ENCODE peak calls at places on chromosome 17, in eight cellular contexts. Z, S, J, Y, I, B, M and E are unnamed samples.

GRCh38 chr17:7280519-7281073 is 922 bp upstream of the SLC2A4 start:
- DNase-seq in Z (peak; percentile 80), J (peak; percentile 70), S (peak; percentile 72), M (peak; percentile 65), I (peak; percentile 72), Y (peak; percentile 76), B (peak; percentile 91), E (peak; percentile 87)

GRCh38 chr17:80749611-80750010 is 205.0 kb downstream of the RPTOR start:
- DNase-seq in B (no peak), Y (no peak), S (no peak), M (no peak), I (no peak), Z (no peak), J (no peak), E (no peak)

GRCh38 chr17:17933775-17934174 is 38.4 kb downstream of the TOM1L2 start:
- DNase-seq in J (no peak), B (no peak), S (no peak), M (no peak), Y (no peak), Z (no peak), I (no peak), E (no peak)

GRCh38 chr17:65633146-65633881 is 71.9 kb upstream of the AXIN2 start:
- DNase-seq in Y (no peak), I (no peak), M (no peak), S (no peak), B (no peak), Z (no peak), J (no peak), E (no peak)

GRCh38 chr17:50028207-50029120 is 27.4 kb upstream of the ITGA3 start:
- DNase-seq in Z (no peak), M (no peak), S (no peak), J (no peak), Y (no peak), B (peak; percentile 79), I (peak; percentile 61), E (no peak)

GRCh38 chr17:62718420-62718819 is 89.7 kb downstream of the MARCHF10 start:
- DNase-seq in Y (no peak), B (no peak), Z (no peak), M (no peak), S (no peak), J (peak; percentile 92), I (peak; percentile 56), E (no peak)

GRCh38 chr17:66915204-66915611 is 49.3 kb upstream of the CACNG4 start:
- DNase-seq in Y (no peak), S (no peak), I (no peak), J (no peak), Z (peak; percentile 8), M (peak; percentile 37), B (no peak), E (peak; percentile 52)

GRCh38 chr17:47254403-47254943 is 846 bp downstream of the ITGB3 start:
- DNase-seq in I (no peak), S (no peak), J (no peak), B (no peak), Y (no peak), M (no peak), Z (no peak), E (no peak)

GRCh38 chr17:33240397-33240796 is 52.7 kb downstream of the ASIC2 start:
- DNase-seq in Z (no peak), J (no peak), Y (no peak), B (no peak), M (peak; percentile 34), S (no peak), I (no peak), E (no peak)

GRCh38 chr17:41970901-41971331 is 4.3 kb downstream of the CNP start:
- DNase-seq in M (no peak), B (no peak), I (no peak), J (no peak), Y (no peak), S (no peak), Z (no peak), E (no peak)

GRCh38 chr17:3695129-3695722 is 729 bp downstream of the P2RX5 start:
- DNase-seq in M (no peak), I (no peak), Y (no peak), J (no peak), B (no peak), S (no peak), Z (no peak), E (no peak)

GRCh38 chr17:77677637-77678036 is 280.9 kb upstream of the TNRC6C start:
- DNase-seq in S (no peak), M (no peak), Z (no peak), J (no peak), I (no peak), Y (no peak), B (no peak), E (no peak)

GRCh38 chr17:74704536-74704935 is 8.2 kb downstream of the CD300LF start:
- DNase-seq in M (no peak), Y (no peak), Z (no peak), S (no peak), I (no peak), J (no peak), B (peak; percentile 75), E (no peak)

GRCh38 chr17:15083225-15083624 is 181.9 kb downstream of the PMP22 start:
- DNase-seq in J (no peak), B (no peak), Y (no peak), M (no peak), I (no peak), S (no peak), Z (no peak), E (no peak)

GRCh38 chr17:16322636-16323035 is 30.6 kb downstream of the CENPV start:
- DNase-seq in S (no peak), I (peak; percentile 76), Y (no peak), J (peak; percentile 94), Z (no peak), M (no peak), B (no peak), E (no peak)

GRCh38 chr17:5877948-5878347 is 192.2 kb upstream of the WSCD1 start:
- DNase-seq in M (no peak), I (peak; percentile 22), S (no peak), Y (no peak), Z (peak; percentile 80), J (no peak), B (no peak), E (no peak)